ENCODE peak calls at places on chromosomes 12 and 14, in six cellular contexts. One of them, this sample, is unnamed.

GRCh38 chr14:33908540-33909223 is 42.2 kb downstream of the EGLN3 start:
- DNase-seq in left lung: no peak
- DNase-seq in breast epithelium: no peak
- DNase-seq in GM12878: no peak
- DNase-seq in upper lobe of right lung: no peak
- DNase-seq in ovary: no peak
- DNase-seq in this sample: no peak

GRCh38 chr12:109277899-109278762 is 31.0 kb downstream of the FOXN4 start:
- DNase-seq in GM12878: no peak
- DNase-seq in ovary: peak; percentile 47
- DNase-seq in upper lobe of right lung: no peak
- DNase-seq in breast epithelium: no peak
- DNase-seq in left lung: no peak
- DNase-seq in this sample: no peak

GRCh38 chr14:34501004-34501580 is 38.4 kb downstream of the EAPP start:
- DNase-seq in upper lobe of right lung: no peak
- DNase-seq in breast epithelium: no peak
- DNase-seq in GM12878: no peak
- DNase-seq in ovary: no peak
- DNase-seq in left lung: no peak
- DNase-seq in this sample: no peak

GRCh38 chr14:71361335-71361734 is 454.1 kb downstream of the PCNX1 start:
- DNase-seq in GM12878: no peak
- DNase-seq in upper lobe of right lung: no peak
- DNase-seq in breast epithelium: no peak
- DNase-seq in ovary: no peak
- DNase-seq in left lung: no peak
- DNase-seq in this sample: no peak

GRCh38 chr12:10554971-10555481 is 49.3 kb downstream of the EIF2S3B start:
- DNase-seq in breast epithelium: no peak
- DNase-seq in left lung: no peak
- DNase-seq in GM12878: no peak
- DNase-seq in ovary: no peak
- DNase-seq in upper lobe of right lung: no peak
- DNase-seq in this sample: no peak

GRCh38 chr12:104677441-104678089 is 220.8 kb downstream of the CHST11 start:
- DNase-seq in left lung: no peak
- DNase-seq in GM12878: no peak
- DNase-seq in ovary: no peak
- DNase-seq in breast epithelium: no peak
- DNase-seq in upper lobe of right lung: no peak
- DNase-seq in this sample: no peak

GRCh38 chr12:3362751-3363150 is 128.3 kb upstream of the PRMT8 start:
- DNase-seq in ovary: no peak
- DNase-seq in GM12878: no peak
- DNase-seq in breast epithelium: no peak
- DNase-seq in upper lobe of right lung: no peak
- DNase-seq in left lung: no peak
- DNase-seq in this sample: no peak

GRCh38 chr12:3697311-3697870 is 55.5 kb downstream of the CRACR2A start:
- DNase-seq in GM12878: no peak
- DNase-seq in left lung: no peak
- DNase-seq in upper lobe of right lung: no peak
- DNase-seq in ovary: no peak
- DNase-seq in breast epithelium: no peak
- DNase-seq in this sample: no peak

GRCh38 chr12:21323736-21324135 is 11.0 kb downstream of the SLCO1A2 start:
- DNase-seq in ovary: no peak
- DNase-seq in breast epithelium: no peak
- DNase-seq in GM12878: no peak
- DNase-seq in upper lobe of right lung: no peak
- DNase-seq in left lung: no peak
- DNase-seq in this sample: no peak

GRCh38 chr12:121189061-121189886 is 20.7 kb upstream of the P2RX4 start:
- DNase-seq in left lung: no peak
- DNase-seq in breast epithelium: no peak
- DNase-seq in ovary: no peak
- DNase-seq in GM12878: no peak
- DNase-seq in upper lobe of right lung: no peak
- DNase-seq in this sample: no peak

GRCh38 chr12:127118251-127118650 is 1148.7 kb upstream of the TMEM132C start:
- DNase-seq in left lung: no peak
- DNase-seq in GM12878: no peak
- DNase-seq in upper lobe of right lung: no peak
- DNase-seq in breast epithelium: no peak
- DNase-seq in ovary: no peak
- DNase-seq in this sample: no peak

GRCh38 chr12:13790317-13790716 is 191.1 kb downstream of the GRIN2B start:
- DNase-seq in ovary: no peak
- DNase-seq in GM12878: no peak
- DNase-seq in upper lobe of right lung: no peak
- DNase-seq in breast epithelium: no peak
- DNase-seq in left lung: no peak
- DNase-seq in this sample: no peak

GRCh38 chr14:104820669-104821228 is 19.8 kb downstream of the ZBTB42 start:
- DNase-seq in ovary: peak; percentile 46
- DNase-seq in GM12878: no peak
- DNase-seq in upper lobe of right lung: peak; percentile 88
- DNase-seq in breast epithelium: no peak
- DNase-seq in left lung: peak; percentile 88
- DNase-seq in this sample: no peak
- TF ChIP-seq CTCF in ovary: peak; percentile 37
- TF ChIP-seq CTCF in GM12878: no peak
- TF ChIP-seq CTCF in upper lobe of right lung: peak; percentile 51
- TF ChIP-seq CTCF in breast epithelium: peak; percentile 52
- TF ChIP-seq CTCF in left lung: peak; percentile 47
- TF ChIP-seq CTCF in this sample: peak; percentile 65

GRCh38 chr12:40228727-40229126 is 3.9 kb downstream of the LRRK2 start:
- DNase-seq in ovary: no peak
- DNase-seq in upper lobe of right lung: no peak
- DNase-seq in GM12878: no peak
- DNase-seq in left lung: no peak
- DNase-seq in breast epithelium: no peak
- DNase-seq in this sample: no peak
- H3K27me3 ChIP-seq in ovary: no peaks in the 10 kb centered on the region
- H3K27me3 ChIP-seq in upper lobe of right lung: no peaks in the 10 kb centered on the region
- H3K27me3 ChIP-seq in GM12878: peaks cover 6% of the 10 kb centered on the region
- H3K27me3 ChIP-seq in left lung: no peaks in the 10 kb centered on the region
- H3K27me3 ChIP-seq in breast epithelium: no peaks in the 10 kb centered on the region
- H3K27me3 ChIP-seq in this sample: no peaks in the 10 kb centered on the region

DNA sequence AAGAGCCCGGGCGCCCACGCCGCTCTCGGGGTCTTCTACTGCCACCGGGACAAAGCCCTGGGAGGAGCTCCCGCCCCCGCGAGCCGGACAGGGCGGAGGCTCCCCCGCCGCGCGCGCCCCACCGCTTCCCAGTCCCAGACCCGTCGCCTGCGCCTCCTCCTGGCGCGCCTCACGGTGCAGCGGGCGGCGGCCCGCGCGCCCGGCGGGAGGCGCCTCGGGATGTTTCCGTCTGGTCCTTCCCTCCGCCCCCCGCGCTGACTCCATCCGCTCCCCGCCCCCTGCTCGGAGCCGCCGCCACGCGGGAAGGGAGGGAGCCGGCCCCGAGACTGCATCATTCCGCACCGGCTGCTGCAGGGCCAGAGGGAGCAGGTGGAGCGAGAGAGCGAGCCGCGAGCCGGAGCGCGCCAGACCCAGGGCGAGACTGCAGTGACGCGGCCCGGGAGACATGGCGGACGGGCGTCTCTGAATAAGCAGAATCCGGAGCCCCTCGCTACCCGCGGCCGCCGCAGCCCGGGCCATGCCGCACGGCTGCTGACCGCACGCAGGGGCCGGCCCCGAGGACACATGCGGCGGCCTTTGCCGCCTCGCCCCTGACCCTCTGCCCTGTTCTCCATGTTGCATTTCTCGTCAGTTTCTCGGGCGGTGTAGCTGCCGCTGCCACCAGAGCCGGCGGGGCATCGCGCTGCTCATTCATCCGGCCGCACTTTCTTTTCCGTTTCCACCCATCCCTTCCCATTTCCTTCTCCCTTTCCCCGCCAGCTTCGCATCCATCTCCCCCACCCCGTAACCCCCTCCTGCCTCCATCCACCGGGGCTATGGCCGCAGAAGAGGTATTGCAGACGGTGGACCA is at the start of gene BICD1:
- DNase-seq in ovary: peak; percentile 95
- DNase-seq in breast epithelium: peak; percentile 80
- DNase-seq in left lung: peak; percentile 96
- DNase-seq in upper lobe of right lung: peak; percentile 90
- DNase-seq in GM12878: peak; percentile 32
- DNase-seq in this sample: peak; percentile 76
- TF ChIP-seq CTCF in ovary: peak; percentile 58
- TF ChIP-seq CTCF in breast epithelium: peak; percentile 17
- TF ChIP-seq CTCF in left lung: peak; percentile 40
- TF ChIP-seq CTCF in upper lobe of right lung: peak; percentile 28
- TF ChIP-seq CTCF in GM12878: peak; percentile 21
- TF ChIP-seq CTCF in this sample: no peak

DNA sequence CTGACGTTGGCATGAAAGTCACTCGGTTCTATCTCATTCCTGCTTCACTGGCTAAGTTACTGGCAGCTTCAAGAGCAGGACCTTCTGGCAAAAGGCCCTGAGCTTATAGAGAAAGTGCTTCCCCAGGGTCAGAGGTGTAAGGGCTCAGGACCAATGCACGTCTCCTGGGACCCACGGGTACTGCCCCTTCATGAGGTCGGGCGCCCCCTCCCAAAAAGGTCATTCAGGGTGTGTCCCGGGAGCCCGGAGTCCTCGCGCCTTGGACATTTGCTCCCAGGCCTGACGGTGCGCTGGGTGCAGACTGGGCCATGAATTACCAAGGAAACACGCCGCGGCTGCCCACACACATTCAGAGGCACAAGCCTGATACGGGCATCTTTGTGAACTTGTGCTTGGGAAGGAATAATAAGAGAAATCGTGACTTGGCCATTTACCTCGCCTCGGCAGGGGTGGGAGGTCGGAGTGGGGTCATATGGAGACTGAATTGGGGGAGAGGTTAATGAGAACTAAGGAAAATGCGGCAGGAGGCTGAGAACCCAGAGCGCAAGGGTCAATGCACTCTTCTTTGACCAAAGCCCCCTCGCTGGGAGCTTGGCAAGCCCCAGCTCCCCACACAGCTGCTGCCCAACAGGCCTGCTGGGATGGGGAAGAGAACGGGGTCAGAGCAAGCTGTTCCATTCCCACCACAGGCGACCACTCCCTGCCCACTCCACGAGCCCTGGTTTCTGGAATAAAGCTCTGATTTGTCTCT is 15.7 kb upstream of the SLC6A12 start:
- DNase-seq in left lung: no peak
- DNase-seq in ovary: no peak
- DNase-seq in GM12878: no peak
- DNase-seq in breast epithelium: no peak
- DNase-seq in upper lobe of right lung: peak; percentile 55
- DNase-seq in this sample: no peak
- H3K27me3 ChIP-seq in left lung: no peaks in the 10 kb centered on the region
- H3K27me3 ChIP-seq in ovary: no peaks in the 10 kb centered on the region
- H3K27me3 ChIP-seq in GM12878: no peaks in the 10 kb centered on the region
- H3K27me3 ChIP-seq in breast epithelium: no peaks in the 10 kb centered on the region
- H3K27me3 ChIP-seq in upper lobe of right lung: no peaks in the 10 kb centered on the region
- H3K27me3 ChIP-seq in this sample: no peaks in the 10 kb centered on the region

GRCh38 chr12:34016361-34016760 is 5.9 kb upstream of the ALG10 start:
- DNase-seq in breast epithelium: no peak
- DNase-seq in GM12878: no peak
- DNase-seq in left lung: no peak
- DNase-seq in upper lobe of right lung: no peak
- DNase-seq in ovary: no peak
- DNase-seq in this sample: no peak
- TF ChIP-seq CTCF in breast epithelium: no peak
- TF ChIP-seq CTCF in GM12878: no peak
- TF ChIP-seq CTCF in left lung: no peak
- TF ChIP-seq CTCF in upper lobe of right lung: no peak
- TF ChIP-seq CTCF in ovary: no peak
- TF ChIP-seq CTCF in this sample: no peak

GRCh38 chr14:36721877-36722276 is 60.2 kb downstream of the PAX9 start:
- DNase-seq in GM12878: no peak
- DNase-seq in breast epithelium: no peak
- DNase-seq in left lung: no peak
- DNase-seq in upper lobe of right lung: no peak
- DNase-seq in ovary: no peak
- DNase-seq in this sample: no peak

GRCh38 chr14:36723551-36723950 is 61.9 kb downstream of the PAX9 start:
- DNase-seq in breast epithelium: no peak
- DNase-seq in ovary: no peak
- DNase-seq in GM12878: no peak
- DNase-seq in left lung: no peak
- DNase-seq in upper lobe of right lung: no peak
- DNase-seq in this sample: no peak

GRCh38 chr14:36720657-36721056 is 59.0 kb downstream of the PAX9 start:
- DNase-seq in upper lobe of right lung: no peak
- DNase-seq in left lung: no peak
- DNase-seq in GM12878: no peak
- DNase-seq in breast epithelium: no peak
- DNase-seq in ovary: no peak
- DNase-seq in this sample: no peak

GRCh38 chr14:36726128-36726527 is 64.5 kb downstream of the PAX9 start:
- DNase-seq in GM12878: no peak
- DNase-seq in breast epithelium: no peak
- DNase-seq in upper lobe of right lung: no peak
- DNase-seq in ovary: no peak
- DNase-seq in left lung: no peak
- DNase-seq in this sample: no peak

GRCh38 chr14:36724162-36724561 is 62.5 kb downstream of the PAX9 start:
- DNase-seq in left lung: no peak
- DNase-seq in GM12878: no peak
- DNase-seq in breast epithelium: no peak
- DNase-seq in ovary: no peak
- DNase-seq in upper lobe of right lung: no peak
- DNase-seq in this sample: no peak
- H3K27me3 ChIP-seq in left lung: no peaks in the 10 kb centered on the region
- H3K27me3 ChIP-seq in GM12878: no peaks in the 10 kb centered on the region
- H3K27me3 ChIP-seq in breast epithelium: no peaks in the 10 kb centered on the region
- H3K27me3 ChIP-seq in ovary: no peaks in the 10 kb centered on the region
- H3K27me3 ChIP-seq in upper lobe of right lung: no peaks in the 10 kb centered on the region
- H3K27me3 ChIP-seq in this sample: no peaks in the 10 kb centered on the region

DNA sequence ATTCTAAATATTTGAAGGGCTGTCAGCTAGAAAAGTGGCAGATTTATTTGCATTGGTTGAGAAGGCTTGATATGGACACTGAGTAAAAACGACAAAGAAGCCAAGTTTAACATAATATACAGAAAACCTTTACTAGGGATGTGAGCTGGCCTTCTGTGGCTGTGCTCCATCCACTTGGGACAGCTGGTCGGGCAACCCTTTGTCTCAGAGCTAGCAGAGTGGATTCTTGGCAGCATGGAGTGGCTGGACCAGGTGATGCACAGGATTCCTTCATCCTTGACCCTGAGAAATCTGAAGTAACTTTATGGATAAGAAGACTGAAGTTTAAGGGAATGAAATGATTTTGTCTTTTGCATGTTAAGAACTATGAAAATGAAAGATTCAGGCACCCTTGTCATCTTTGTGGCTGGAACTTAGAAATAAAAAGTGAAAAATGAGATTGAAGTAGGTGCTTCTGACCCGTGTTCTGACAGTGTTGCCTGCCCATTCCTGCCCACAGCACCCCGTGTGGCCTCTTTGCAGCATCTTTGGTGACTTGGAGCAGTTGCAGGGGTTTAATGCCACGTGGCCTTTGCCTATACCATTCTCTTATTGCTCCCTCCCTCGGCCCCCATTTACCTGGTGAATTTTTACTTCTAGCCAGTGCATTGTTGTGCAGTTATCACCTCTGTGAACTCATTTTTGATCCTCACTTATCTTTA is 32.6 kb downstream of the PELI2 start:
- DNase-seq in breast epithelium: no peak
- DNase-seq in ovary: no peak
- DNase-seq in GM12878: no peak
- DNase-seq in upper lobe of right lung: no peak
- DNase-seq in left lung: no peak
- DNase-seq in this sample: no peak
- TF ChIP-seq CTCF in breast epithelium: no peak
- TF ChIP-seq CTCF in ovary: no peak
- TF ChIP-seq CTCF in GM12878: no peak
- TF ChIP-seq CTCF in upper lobe of right lung: no peak
- TF ChIP-seq CTCF in left lung: no peak
- TF ChIP-seq CTCF in this sample: no peak